ENCODE peak calls at places on chromosomes 7 and 10, in four cellular contexts. F is BE2C, Z is psoas muscle, W is transverse colon. J is an unnamed sample. For H3K4me1 and H3K9me3, the result is how much of the 10 kb centered on the place peaks cover.

GRCh38 chr10:126663328-126663727 is 7.2 kb downstream of the C10orf90 start:
- DNase-seq in F (no peak), Z (peak), W (no peak), J (no peak)

GRCh38 chr10:89516149-89516832 is 19.1 kb downstream of the SLC16A12 start:
- DNase-seq in F (no peak), Z (peak), W (peak), J (peak)

GRCh38 chr7:151426486-151426905 is 13.4 kb downstream of the CRYGN start:
- DNase-seq in F (no peak), Z (peak), W (peak), J (peak)

GRCh38 chr10:70985824-70986336 is 97.5 kb upstream of the PCBD1 start:
- DNase-seq in F (no peak), Z (no peak), W (peak), J (no peak)

GRCh38 chr7:143300959-143301617 is 12.9 kb downstream of the CASP2 start:
- DNase-seq in F (no peak), Z (no peak), W (no peak), J (no peak)

GRCh38 chr10:119349937-119350513 is 142.7 kb downstream of the GRK5 start:
- DNase-seq in F (no peak), Z (no peak), W (no peak), J (no peak)

GRCh38 chr7:110645616-110646015 is 445.3 kb upstream of the LRRN3 start:
- DNase-seq in F (no peak), Z (no peak), W (no peak), J (no peak)

GRCh38 chr10:51046668-51047067 is 27.6 kb upstream of the PRKG1 start:
- DNase-seq in F (no peak), Z (no peak), W (no peak), J (no peak)

GRCh38 chr7:107076781-107077698 is 32.5 kb downstream of the PRKAR2B start:
- DNase-seq in F (no peak), Z (no peak), W (no peak), J (no peak)

GRCh38 chr7:153005750-153006149 is 246.2 kb downstream of the ACTR3B start:
- DNase-seq in F (no peak), Z (no peak), W (no peak), J (no peak)

GRCh38 chr10:18607503-18607902 is 43.9 kb downstream of the NSUN6 start:
- DNase-seq in F (peak), Z (no peak), W (peak), J (peak)

GRCh38 chr7:149723795-149724495 is 49.4 kb downstream of the ZNF467 start:
- DNase-seq in F (no peak), Z (no peak), W (no peak), J (no peak)

GRCh38 chr7:41162612-41163011 is 540.3 kb downstream of the INHBA start:
- DNase-seq in F (no peak), Z (no peak), W (no peak), J (no peak)

GRCh38 chr10:20147679-20148078 is 331.4 kb downstream of the PLXDC2 start:
- DNase-seq in F (no peak), Z (no peak), W (no peak), J (no peak)

GRCh38 chr7:76513817-76514799 is 3.8 kb downstream of the UPK3B start:
- DNase-seq in F (no peak), Z (peak), W (no peak), J (no peak)

GRCh38 chr7:139427788-139428187 is 55.7 kb downstream of the KLRG2 start:
- DNase-seq in F (no peak), Z (no peak), W (no peak), J (no peak)

GRCh38 chr10:100740476-100741341 is 4.7 kb upstream of the PAX2 start:
- DNase-seq in F (no peak), Z (no peak), W (no peak), J (no peak)

GRCh38 chr10:50538473-50539398 is 85.0 kb downstream of the SGMS1 start:
- DNase-seq in F (no peak), Z (no peak), W (no peak), J (no peak)

GRCh38 chr10:78936412-78937342 is 132.1 kb upstream of the ZMIZ1 start:
- DNase-seq in F (no peak), Z (no peak), W (no peak), J (no peak)

GRCh38 chr7:141701489-141702046 is 398 bp downstream of the DENND11 start:
- DNase-seq in F (peak), Z (peak), W (peak), J (peak)

GRCh38 chr10:26157734-26158133 is 58.8 kb upstream of the GAD2 start:
- DNase-seq in F (no peak), Z (no peak), W (no peak), J (no peak)
- TF ChIP-seq CTCF in F (no peak), Z (no peak), W (no peak), J (no peak)

DNA sequence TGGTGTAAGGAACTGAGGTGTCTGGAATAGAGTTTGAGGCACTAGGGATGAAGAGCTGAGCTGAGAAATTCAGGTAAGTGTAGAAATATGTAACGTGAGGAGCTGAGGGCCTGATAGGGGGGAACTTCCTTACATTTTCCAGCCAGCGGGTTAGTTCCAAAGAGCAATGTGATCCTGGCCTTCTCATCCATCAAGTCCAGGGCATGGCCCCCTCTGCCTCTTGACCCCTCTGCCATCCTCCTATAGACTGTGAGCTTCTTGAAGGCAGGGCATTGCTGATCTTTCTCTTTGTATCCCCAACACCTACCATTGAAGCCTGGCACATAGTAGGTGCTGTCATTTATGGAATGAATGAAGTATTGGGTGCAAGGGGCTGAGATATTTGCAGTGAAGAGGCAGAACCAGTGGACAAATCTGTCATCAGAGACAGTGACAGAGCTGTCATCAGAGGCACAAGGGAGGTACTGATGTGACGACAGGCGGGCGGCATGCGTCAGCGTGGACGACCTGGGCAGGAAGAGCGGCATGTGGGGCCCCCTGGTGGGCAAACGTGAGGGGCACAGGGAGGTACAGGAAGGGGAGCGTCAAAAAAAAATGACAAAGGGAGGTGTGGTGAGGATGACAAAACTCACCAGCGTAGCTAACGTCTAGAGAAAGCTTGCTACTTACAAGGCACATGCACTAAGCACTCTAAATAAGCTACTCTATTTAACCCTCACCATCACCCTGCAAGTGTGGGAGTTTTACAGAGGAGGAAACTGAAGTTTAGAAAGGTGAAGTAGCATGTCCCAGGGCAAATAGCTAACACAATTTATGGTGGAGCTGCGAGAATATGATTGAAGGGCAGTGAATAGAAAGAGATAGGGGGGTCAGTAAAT is 5.2 kb upstream of the CAMK2G start:
- DNase-seq in F (peak), Z (peak), W (peak), J (peak)
- H3K4me1 ChIP-seq in F (under half), Z (under half), W (under half), J (under half)

DNA sequence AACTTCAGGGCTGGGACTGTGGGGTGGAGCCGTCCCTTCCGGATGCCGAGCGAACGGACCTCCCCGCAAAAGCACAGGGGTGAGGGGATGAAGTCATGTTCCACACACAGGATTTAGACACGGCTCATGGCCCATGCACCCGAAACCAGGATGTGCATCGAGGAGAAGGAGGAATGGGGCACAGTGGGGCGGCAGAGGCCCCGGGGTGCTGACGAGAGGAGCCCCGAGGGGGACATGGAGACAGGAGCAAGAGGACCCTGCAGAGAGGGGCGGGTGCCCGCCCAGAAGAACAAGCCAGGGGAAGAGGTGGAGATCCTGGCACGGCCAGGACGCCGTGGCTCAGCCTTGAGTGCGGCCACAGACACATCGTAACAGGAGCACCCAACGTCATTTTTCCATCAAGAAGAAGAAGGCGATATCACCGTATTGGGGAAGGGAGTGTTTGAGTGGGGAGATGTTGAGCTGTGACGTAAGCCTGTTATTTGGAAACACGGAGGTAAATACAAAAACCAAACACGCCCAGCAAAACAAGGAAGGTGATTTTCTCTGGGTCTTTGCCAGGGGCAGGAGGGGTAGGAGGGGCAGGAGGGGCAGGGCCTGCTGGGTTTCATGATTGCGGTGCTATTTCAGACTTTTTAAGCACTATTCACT is 25.3 kb upstream of the FOXL3 start:
- DNase-seq in F (no peak), Z (peak), W (peak), J (no peak)
- H3K9me3 ChIP-seq in F (under half), Z (under half), W (under half), J (under half)

GRCh38 chr10:116948530-116948870 is 56.5 kb downstream of the SHTN1 start:
- DNase-seq in F (no peak), Z (no peak), W (no peak), J (no peak)
- TF ChIP-seq CTCF in F (no peak), Z (no peak), W (no peak), J (no peak)

DNA sequence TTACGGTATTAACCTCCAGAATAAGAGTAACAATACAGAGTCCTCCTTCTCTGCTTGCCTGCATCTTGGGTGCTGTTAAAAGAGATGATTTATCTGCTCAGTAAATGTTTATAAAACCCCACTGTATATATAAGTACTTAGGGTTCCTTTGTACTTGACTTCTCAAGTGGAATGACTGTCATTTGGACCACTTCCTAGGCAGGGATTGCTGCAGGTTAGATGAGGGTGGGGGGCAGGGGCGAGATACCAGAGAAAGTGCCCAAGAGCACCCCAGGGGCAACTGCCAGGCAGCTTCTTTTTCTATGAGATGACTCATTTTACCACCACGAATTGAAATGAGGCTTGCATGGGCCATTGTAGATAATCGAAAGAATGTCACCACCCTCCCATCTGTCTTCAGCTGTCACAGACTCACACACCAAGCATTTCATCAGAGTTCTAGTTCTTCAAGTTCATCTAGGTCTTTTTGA is 421.9 kb upstream of the GALNT17 start:
- DNase-seq in F (no peak), Z (no peak), W (no peak), J (no peak)
- H3K4me1 ChIP-seq in F (under half), Z (half or more), W (under half), J (under half)

GRCh38 chr7:159196584-159196983 is 51.9 kb upstream of the VIPR2 start:
- DNase-seq in F (no peak), Z (no peak), W (no peak), J (no peak)
- H3K9me3 ChIP-seq in F (under half), Z (under half), W (under half), J (under half)

J was measured in cardiac muscle cell.